ENCODE peak calls at places on chromosomes 16 and 17, in five cellular contexts. S is BJ, Q is PC-3, G is right atrium auricular region, E is stomach. H is an unnamed sample.

GRCh38 chr17:77802811-77803220 is 155.7 kb upstream of the TNRC6C start:
- DNase-seq in S (no peak), E (no peak), G (no peak), Q (no peak), H (no peak)

GRCh38 chr17:74354123-74354522 is 7.5 kb downstream of the BTBD17 start:
- DNase-seq in E (peak; percentile 34), G (no peak), S (no peak), Q (peak; percentile 44), H (no peak)

GRCh38 chr17:40180694-40181093 is 3.4 kb downstream of the RAPGEFL1 start:
- DNase-seq in S (no peak), G (no peak), Q (no peak), E (peak; percentile 81), H (no peak)

GRCh38 chr17:2084766-2085647 is 30.1 kb downstream of the HIC1 start:
- DNase-seq in Q (peak; percentile 53), S (peak; percentile 86), G (no peak), E (no peak), H (peak; percentile 65)

GRCh38 chr17:64326420-64327054 is 63.5 kb upstream of the TEX2 start:
- DNase-seq in S (no peak), Q (peak; percentile 98), E (peak; percentile 44), G (peak; percentile 97), H (no peak)

GRCh38 chr17:40694584-40694983 is 9.0 kb downstream of the KRT24 start:
- DNase-seq in E (no peak), Q (peak; percentile 46), G (no peak), S (no peak), H (no peak)

GRCh38 chr17:37131064-37131463 is 182.3 kb downstream of the AATF start:
- DNase-seq in S (no peak), E (no peak), Q (no peak), G (no peak), H (no peak)

GRCh38 chr16:17011712-17012111 is 459.0 kb downstream of the XYLT1 start:
- DNase-seq in Q (no peak), S (no peak), G (no peak), E (no peak), H (no peak)

GRCh38 chr16:23838485-23839142 is 2.8 kb downstream of the PRKCB start:
- DNase-seq in E (no peak), Q (no peak), G (no peak), S (no peak), H (no peak)

GRCh38 chr17:43169561-43170139 is 1.4 kb upstream of the NBR1 start:
- DNase-seq in E (peak; percentile 66), Q (peak; percentile 7), S (no peak), G (peak; percentile 60), H (no peak)

GRCh38 chr17:82933006-82933310 is 93.1 kb upstream of the ZNF750 start:
- DNase-seq in E (peak; percentile 18), S (no peak), G (no peak), Q (no peak), H (no peak)

GRCh38 chr16:58485184-58485887 is 14.6 kb upstream of the NDRG4 start:
- DNase-seq in Q (no peak), E (no peak), S (no peak), G (no peak), H (no peak)

GRCh38 chr16:89471225-89471624 is 19.1 kb downstream of the ANKRD11 start:
- DNase-seq in S (peak; percentile 46), E (no peak), G (no peak), Q (peak; percentile 58), H (peak; percentile 60)

GRCh38 chr17:70251704-70252103 is 82.4 kb downstream of the KCNJ2 start:
- DNase-seq in G (no peak), S (no peak), E (no peak), Q (no peak), H (no peak)

GRCh38 chr17:16407911-16408588 is 7.3 kb upstream of the TRPV2 start:
- DNase-seq in E (peak; percentile 78), Q (peak; percentile 47), G (peak; percentile 76), S (no peak), H (no peak)

GRCh38 chr16:82603784-82604411 is 22.9 kb upstream of the CDH13 start:
- DNase-seq in Q (peak; percentile 47), S (no peak), E (peak; percentile 35), G (no peak), H (peak; percentile 32)

GRCh38 chr17:19308398-19308797 is 54.1 kb downstream of the B9D1 start:
- DNase-seq in G (no peak), Q (no peak), E (no peak), S (no peak), H (no peak)

GRCh38 chr16:72105978-72106377 is 12.3 kb downstream of the DHX38 start:
- DNase-seq in Q (no peak), E (no peak), G (no peak), S (no peak), H (no peak)

GRCh38 chr17:38663125-38663751 is 11.5 kb downstream of the EPOP start:
- DNase-seq in S (no peak), E (peak; percentile 76), Q (peak; percentile 73), G (no peak), H (no peak)

GRCh38 chr17:14756469-14756868 is 455.6 kb downstream of the HS3ST3B1 start:
- DNase-seq in Q (peak; percentile 38), E (no peak), G (no peak), S (no peak), H (no peak)

GRCh38 chr16:20916927-20917326 is 16.4 kb downstream of the LYRM1 start:
- DNase-seq in G (no peak), Q (no peak), E (no peak), S (no peak), H (no peak)

GRCh38 chr17:4788159-4788806 is 481 bp upstream of the GLTPD2 start:
- DNase-seq in Q (no peak), G (no peak), E (no peak), S (no peak), H (no peak)

GRCh38 chr17:69499301-69499700 is 84.8 kb downstream of the MAP2K6 start:
- DNase-seq in S (no peak), E (no peak), Q (no peak), G (no peak), H (no peak)

GRCh38 chr16:86834451-86835035 is 256.2 kb downstream of the FOXL1 start:
- DNase-seq in G (no peak), Q (peak; percentile 7), S (no peak), E (no peak), H (peak; percentile 71)

GRCh38 chr17:60743812-60744211 is 66.2 kb downstream of the BCAS3 start:
- DNase-seq in S (peak; percentile 15), G (no peak), E (no peak), Q (peak; percentile 86), H (peak; percentile 10)

GRCh38 chr16:31350275-31351005 is 4.5 kb upstream of the ITGAX start:
- DNase-seq in E (no peak), S (no peak), Q (no peak), G (peak; percentile 69), H (no peak)

GRCh38 chr16:82045471-82046178 is 10.6 kb downstream of the HSD17B2 start:
- DNase-seq in S (no peak), E (no peak), Q (no peak), G (no peak), H (no peak)

GRCh38 chr16:20901441-20902112 is 1.0 kb downstream of the LYRM1 start:
- DNase-seq in S (no peak), E (peak; percentile 68), G (peak; percentile 71), Q (peak; percentile 88), H (no peak)

GRCh38 chr17:29617481-29618271 is 5.0 kb downstream of the CORO6 start:
- DNase-seq in E (peak; percentile 87), Q (peak; percentile 74), S (no peak), G (no peak), H (no peak)

GRCh38 chr17:29620271-29620670 is 2.4 kb downstream of the CORO6 start:
- DNase-seq in G (no peak), Q (peak; percentile 47), S (no peak), E (no peak), H (no peak)

GRCh38 chr17:29620779-29621500 is 1.8 kb downstream of the CORO6 start:
- DNase-seq in E (no peak), G (no peak), S (no peak), Q (no peak), H (no peak)

GRCh38 chr17:29618272-29619065 is 4.2 kb downstream of the CORO6 start:
- DNase-seq in E (no peak), S (no peak), G (no peak), Q (no peak), H (no peak)

GRCh38 chr17:29619251-29619650 is 3.5 kb downstream of the CORO6 start:
- DNase-seq in E (no peak), G (no peak), S (no peak), Q (no peak), H (no peak)
- TF ChIP-seq CTCF in E (no peak), G (peak; percentile 69), S (peak; percentile 40), Q (peak; percentile 21), H (peak; percentile 39)

GRCh38 chr17:17445296-17445924 is 31.4 kb upstream of the MED9 start:
- DNase-seq in G (no peak), Q (no peak), S (no peak), E (no peak), H (no peak)
- H3K4me3 ChIP-seq in G (no peak overlapping the region), Q (peak overlapping the region; percentile 10), S (no peak overlapping the region), E (no peak overlapping the region), H (no peak overlapping the region)

DNA sequence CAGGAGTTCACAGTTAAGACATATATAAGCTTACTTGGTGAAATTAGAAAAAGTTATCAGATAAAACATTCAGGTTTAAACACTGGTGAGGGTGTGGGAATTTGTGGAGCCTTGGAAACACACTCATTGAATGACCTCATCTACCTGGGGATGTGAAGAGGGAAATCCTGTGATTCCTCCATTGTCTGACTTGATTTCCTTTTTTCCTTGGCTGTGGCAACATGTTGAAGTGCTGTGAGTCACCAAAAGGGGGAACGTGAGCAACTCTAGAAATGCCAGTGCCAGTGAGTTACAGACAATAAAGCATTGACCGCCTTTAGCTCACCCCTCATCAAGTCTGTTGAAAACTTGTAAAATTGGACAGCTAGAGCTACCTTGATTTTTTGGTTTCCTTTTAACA is 1.8 kb downstream of the HMOX2 start:
- DNase-seq in Q (peak; percentile 46), G (no peak), E (no peak), S (no peak), H (no peak)
- H3K27me3 ChIP-seq in Q (no peaks in the 10 kb centered on the region), G (no peaks in the 10 kb centered on the region), E (no peaks in the 10 kb centered on the region), S (no peaks in the 10 kb centered on the region), H (no peaks in the 10 kb centered on the region)

GRCh38 chr17:30274887-30275286 is 16.9 kb downstream of the BLMH start:
- DNase-seq in E (no peak), Q (no peak), G (no peak), S (no peak), H (no peak)

GRCh38 chr17:30279156-30279555 is 12.6 kb downstream of the BLMH start:
- DNase-seq in G (no peak), S (no peak), Q (no peak), E (no peak), H (no peak)

GRCh38 chr17:30273373-30273772 is 18.4 kb downstream of the BLMH start:
- DNase-seq in S (no peak), Q (no peak), G (no peak), E (no peak), H (no peak)

GRCh38 chr17:30275911-30276310 is 15.8 kb downstream of the BLMH start:
- DNase-seq in G (no peak), E (no peak), Q (no peak), S (no peak), H (no peak)

GRCh38 chr17:30278032-30278431 is 13.7 kb downstream of the BLMH start:
- DNase-seq in G (no peak), S (no peak), E (peak; percentile 28), Q (peak; percentile 9), H (no peak)
- TF ChIP-seq CTCF in G (peak; percentile 59), S (peak; percentile 41), E (no peak), Q (peak; percentile 44), H (peak; percentile 56)

GRCh38 chr17:44386182-44386525 is 3.3 kb downstream of the ITGA2B start:
- DNase-seq in G (no peak), S (no peak), E (no peak), Q (no peak), H (no peak)
- H3K4me3 ChIP-seq in G (no peak overlapping the region), S (no peak overlapping the region), E (peak overlapping the region; percentile 58), Q (peak overlapping the region; percentile 82), H (peak overlapping the region; percentile 65)